ENCODE peak calls at places on chromosomes 3 and 15, in seven cellular contexts. J, Q, D, Y, N, T and P are unnamed samples.
A peak's percentile ranks its signal among the peaks of the same experiment; 100 is the strongest.

GRCh38 chr3:62480056-62480455 is 106.7 kb upstream of the FEZF2 start:
- DNase-seq in D (no peak), T (no peak), J (no peak), Y (no peak), Q (no peak), N (no peak), P (no peak)

GRCh38 chr3:29852767-29853166 is 571.9 kb downstream of the RBMS3 start:
- DNase-seq in T (no peak), N (no peak), J (no peak), Y (no peak), D (no peak), Q (no peak), P (no peak)

GRCh38 chr3:160098946-160099626 is 110.5 kb downstream of the IL12A start:
- DNase-seq in T (no peak), N (no peak), J (no peak), Q (no peak), D (no peak), Y (no peak), P (no peak)

GRCh38 chr3:106542101-106542769 is 673.4 kb upstream of the CBLB start:
- DNase-seq in N (no peak), D (no peak), J (no peak), Q (no peak), Y (no peak), T (peak; percentile 42), P (no peak)

GRCh38 chr3:46127503-46127902 is 80.6 kb downstream of the CCR1 start:
- DNase-seq in T (peak; percentile 88), Q (peak; percentile 48), N (no peak), D (no peak), Y (peak; percentile 82), J (peak; percentile 76), P (no peak)

GRCh38 chr3:15722877-15723623 is 74.7 kb downstream of the ANKRD28 start:
- DNase-seq in Y (no peak), D (no peak), Q (no peak), T (no peak), N (no peak), J (no peak), P (no peak)

GRCh38 chr3:124565013-124565412 is 165.2 kb upstream of the UMPS start:
- DNase-seq in N (peak; percentile 75), D (no peak), T (peak; percentile 77), J (peak; percentile 64), Y (peak; percentile 53), Q (peak; percentile 30), P (peak; percentile 79)

GRCh38 chr15:65211157-65211982 is at the start of gene CILP:
- DNase-seq in Y (peak; percentile 38), Q (no peak), J (peak; percentile 31), N (no peak), T (peak; percentile 49), D (no peak), P (peak; percentile 35)

GRCh38 chr3:126146525-126147146 is 33.8 kb downstream of the ALDH1L1 start:
- DNase-seq in Y (no peak), D (no peak), J (no peak), T (no peak), N (peak; percentile 22), Q (no peak), P (no peak)

GRCh38 chr3:151974067-151974466 is 100.6 kb downstream of the SUCNR1 start:
- DNase-seq in T (peak; percentile 68), Y (no peak), D (no peak), J (no peak), Q (no peak), N (no peak), P (no peak)

GRCh38 chr3:107068980-107069379 is 308.3 kb upstream of the CCDC54 start:
- DNase-seq in Q (peak; percentile 49), J (peak; percentile 70), Y (peak; percentile 59), N (no peak), T (peak; percentile 54), D (no peak), P (no peak)

GRCh38 chr15:39869858-39870515 is 50.1 kb downstream of the GPR176 start:
- DNase-seq in D (no peak), T (no peak), Q (no peak), J (peak; percentile 53), Y (no peak), N (no peak), P (no peak)

GRCh38 chr3:113685956-113686721 is 10.3 kb downstream of the USF3 start:
- DNase-seq in N (no peak), Q (peak; percentile 44), J (no peak), D (no peak), T (peak; percentile 78), Y (no peak), P (no peak)

DNA sequence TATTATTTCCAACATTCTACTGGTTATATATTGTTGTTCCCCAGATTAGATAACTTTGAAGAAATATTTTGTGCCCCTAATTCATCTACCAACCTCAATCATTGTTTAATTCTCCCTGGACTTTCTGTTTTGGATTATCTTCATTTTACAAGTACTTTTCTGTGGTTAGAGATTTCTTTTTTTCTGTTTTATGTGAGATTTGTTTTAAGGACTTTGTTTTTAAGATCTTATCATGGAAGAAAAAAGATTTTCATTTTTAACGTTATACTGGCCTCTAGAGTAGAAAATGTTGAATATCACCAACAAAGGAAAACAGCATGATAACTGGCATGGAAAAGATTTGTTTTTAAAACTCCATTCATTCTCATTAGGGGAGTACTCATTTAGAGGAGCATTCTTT is 210.9 kb upstream of the KCNMB2 start:
- DNase-seq in Q (peak; percentile 38), Y (no peak), N (no peak), T (peak; percentile 71), D (no peak), J (peak; percentile 47), P (no peak)
- TF ChIP-seq CTCF in Q (peak; percentile 43), Y (peak; percentile 28), N (peak; percentile 58), T (peak; percentile 52), D (peak; percentile 67), J (no peak), P (peak; percentile 26)

GRCh38 chr15:73364070-73364469 is 4.7 kb downstream of the HCN4 start:
- DNase-seq in T (no peak), Y (no peak), N (no peak), D (no peak), Q (no peak), J (no peak), P (no peak)
- TF ChIP-seq CTCF in T (no peak), Y (no peak), N (no peak), D (no peak), Q (no peak), J (no peak), P (no peak)

DNA sequence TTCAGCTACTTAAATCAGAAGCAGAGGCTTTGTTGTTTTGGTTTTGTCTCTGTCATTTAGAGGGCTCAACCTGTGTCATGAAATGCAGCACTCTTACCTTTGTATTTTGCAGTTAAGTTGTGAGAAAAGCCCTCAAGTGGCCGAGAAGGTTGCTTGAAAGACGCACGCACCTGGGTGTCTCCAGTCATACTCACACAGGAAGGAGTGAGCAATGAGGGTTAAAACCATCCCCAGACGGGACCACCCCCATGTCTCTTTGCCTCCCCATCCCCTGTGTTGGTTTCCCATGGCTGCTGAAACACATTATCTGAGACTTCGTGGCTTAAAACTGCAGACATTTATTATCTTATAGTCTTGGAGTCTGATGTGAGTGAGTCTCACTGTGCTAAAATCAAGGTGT is 376.1 kb upstream of the CFAP20DC start:
- DNase-seq in N (no peak), J (no peak), D (no peak), Y (no peak), T (no peak), Q (no peak), P (no peak)
- TF ChIP-seq CTCF in N (no peak), J (no peak), D (no peak), Y (no peak), T (no peak), Q (no peak), P (no peak)

DNA sequence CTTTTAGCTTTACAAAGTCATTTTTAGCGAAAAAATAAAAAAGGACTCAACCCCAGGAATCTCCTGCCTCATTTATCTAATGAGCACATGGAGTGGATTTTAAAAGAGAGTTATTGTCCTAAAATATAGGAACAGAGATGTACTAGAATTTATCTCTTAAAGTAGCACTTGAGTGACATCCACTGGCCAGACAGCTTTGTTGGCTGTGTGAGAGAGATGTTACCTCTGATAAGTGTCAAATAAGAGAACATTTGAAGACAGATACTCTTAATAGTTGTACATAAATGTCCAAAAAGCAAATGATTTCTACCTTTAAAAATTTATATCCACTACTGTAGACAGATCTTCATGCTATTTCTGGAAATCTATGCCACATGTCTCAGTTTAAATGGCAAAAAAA is 12.3 kb upstream of the MFSD1 start:
- DNase-seq in J (peak; percentile 59), T (peak; percentile 77), N (no peak), Q (no peak), D (no peak), Y (no peak), P (no peak)
- TF ChIP-seq CTCF in J (peak; percentile 61), T (peak; percentile 50), N (peak; percentile 39), Q (peak; percentile 64), D (peak; percentile 65), Y (peak; percentile 47), P (no peak)